ENCODE peak calls at places on chromosomes 11 and 22, in eight cellular contexts. One of them, this sample, is unnamed.

GRCh38 chr22:24706732-24707476 is 67.6 kb downstream of the PIWIL3 start:
- DNase-seq in type B pancreatic cell: no peak
- DNase-seq in prostate gland: no peak
- DNase-seq in fibroblast of mammary gland: no peak
- DNase-seq in epithelial cell of esophagus: peak
- DNase-seq in fibroblast of the aortic adventitia: no peak
- DNase-seq in RWPE2: no peak
- DNase-seq in A549: no peak
- DNase-seq in this sample: no peak

GRCh38 chr22:40526960-40527359 is 109.6 kb downstream of the MRTFA start:
- DNase-seq in prostate gland: no peak
- DNase-seq in fibroblast of mammary gland: no peak
- DNase-seq in fibroblast of the aortic adventitia: no peak
- DNase-seq in RWPE2: no peak
- DNase-seq in epithelial cell of esophagus: no peak
- DNase-seq in A549: no peak
- DNase-seq in type B pancreatic cell: no peak
- DNase-seq in this sample: no peak

GRCh38 chr11:93537767-93538261 is 5.4 kb downstream of the SMCO4 start:
- DNase-seq in type B pancreatic cell: no peak
- DNase-seq in prostate gland: peak
- DNase-seq in RWPE2: no peak
- DNase-seq in epithelial cell of esophagus: peak
- DNase-seq in A549: no peak
- DNase-seq in fibroblast of the aortic adventitia: no peak
- DNase-seq in fibroblast of mammary gland: peak
- DNase-seq in this sample: no peak

GRCh38 chr11:91133361-91133760 is 910.5 kb upstream of the CHORDC1 start:
- DNase-seq in fibroblast of mammary gland: no peak
- DNase-seq in epithelial cell of esophagus: no peak
- DNase-seq in prostate gland: no peak
- DNase-seq in A549: no peak
- DNase-seq in fibroblast of the aortic adventitia: peak
- DNase-seq in RWPE2: no peak
- DNase-seq in type B pancreatic cell: no peak
- DNase-seq in this sample: no peak

GRCh38 chr11:114285599-114285998 is 10.6 kb upstream of the NNMT start:
- DNase-seq in epithelial cell of esophagus: peak
- DNase-seq in type B pancreatic cell: no peak
- DNase-seq in fibroblast of the aortic adventitia: peak
- DNase-seq in prostate gland: no peak
- DNase-seq in A549: no peak
- DNase-seq in RWPE2: no peak
- DNase-seq in fibroblast of mammary gland: peak
- DNase-seq in this sample: no peak

GRCh38 chr22:39215430-39216142 is 29.2 kb downstream of the PDGFB start:
- DNase-seq in fibroblast of mammary gland: no peak
- DNase-seq in A549: peak
- DNase-seq in RWPE2: peak
- DNase-seq in prostate gland: no peak
- DNase-seq in epithelial cell of esophagus: no peak
- DNase-seq in fibroblast of the aortic adventitia: no peak
- DNase-seq in type B pancreatic cell: peak
- DNase-seq in this sample: peak

GRCh38 chr22:48696371-48696770 is 1131.3 kb downstream of the BRD1 start:
- DNase-seq in A549: no peak
- DNase-seq in fibroblast of the aortic adventitia: no peak
- DNase-seq in epithelial cell of esophagus: no peak
- DNase-seq in fibroblast of mammary gland: no peak
- DNase-seq in RWPE2: no peak
- DNase-seq in prostate gland: no peak
- DNase-seq in type B pancreatic cell: no peak
- DNase-seq in this sample: no peak

GRCh38 chr11:64735860-64736259 is 8.1 kb downstream of the RASGRP2 start:
- DNase-seq in epithelial cell of esophagus: no peak
- DNase-seq in fibroblast of the aortic adventitia: no peak
- DNase-seq in fibroblast of mammary gland: no peak
- DNase-seq in prostate gland: no peak
- DNase-seq in A549: no peak
- DNase-seq in RWPE2: no peak
- DNase-seq in type B pancreatic cell: no peak
- DNase-seq in this sample: no peak

GRCh38 chr11:115322553-115323203 is 181.5 kb downstream of the CADM1 start:
- DNase-seq in type B pancreatic cell: no peak
- DNase-seq in A549: no peak
- DNase-seq in RWPE2: no peak
- DNase-seq in epithelial cell of esophagus: no peak
- DNase-seq in prostate gland: no peak
- DNase-seq in fibroblast of the aortic adventitia: no peak
- DNase-seq in fibroblast of mammary gland: no peak
- DNase-seq in this sample: no peak

GRCh38 chr11:2561283-2562180 is 116.7 kb downstream of the KCNQ1 start:
- DNase-seq in epithelial cell of esophagus: no peak
- DNase-seq in A549: no peak
- DNase-seq in prostate gland: no peak
- DNase-seq in type B pancreatic cell: no peak
- DNase-seq in fibroblast of the aortic adventitia: no peak
- DNase-seq in RWPE2: peak
- DNase-seq in fibroblast of mammary gland: no peak
- DNase-seq in this sample: peak

GRCh38 chr11:95699631-95700470 is 89.7 kb downstream of the FAM76B start:
- DNase-seq in fibroblast of the aortic adventitia: peak
- DNase-seq in fibroblast of mammary gland: peak
- DNase-seq in RWPE2: no peak
- DNase-seq in A549: no peak
- DNase-seq in prostate gland: no peak
- DNase-seq in epithelial cell of esophagus: peak
- DNase-seq in type B pancreatic cell: no peak
- DNase-seq in this sample: no peak

GRCh38 chr11:43298397-43298796 is 13.4 kb upstream of the API5 start:
- DNase-seq in prostate gland: no peak
- DNase-seq in type B pancreatic cell: no peak
- DNase-seq in epithelial cell of esophagus: no peak
- DNase-seq in fibroblast of the aortic adventitia: no peak
- DNase-seq in RWPE2: no peak
- DNase-seq in fibroblast of mammary gland: no peak
- DNase-seq in A549: no peak
- DNase-seq in this sample: no peak

GRCh38 chr11:111137846-111138245 is 107.7 kb upstream of the POU2AF2 start:
- DNase-seq in A549: no peak
- DNase-seq in fibroblast of mammary gland: no peak
- DNase-seq in type B pancreatic cell: no peak
- DNase-seq in fibroblast of the aortic adventitia: no peak
- DNase-seq in epithelial cell of esophagus: no peak
- DNase-seq in RWPE2: no peak
- DNase-seq in prostate gland: peak
- DNase-seq in this sample: no peak

GRCh38 chr11:96863520-96863919 is 473.7 kb downstream of the JRKL start:
- DNase-seq in type B pancreatic cell: no peak
- DNase-seq in fibroblast of mammary gland: no peak
- DNase-seq in fibroblast of the aortic adventitia: peak
- DNase-seq in RWPE2: no peak
- DNase-seq in A549: no peak
- DNase-seq in epithelial cell of esophagus: no peak
- DNase-seq in prostate gland: no peak
- DNase-seq in this sample: no peak

GRCh38 chr22:42680648-42681047 is 31.5 kb upstream of the CYB5R3 start:
- DNase-seq in RWPE2: no peak
- DNase-seq in A549: peak
- DNase-seq in fibroblast of the aortic adventitia: peak
- DNase-seq in type B pancreatic cell: no peak
- DNase-seq in epithelial cell of esophagus: peak
- DNase-seq in fibroblast of mammary gland: peak
- DNase-seq in prostate gland: no peak
- DNase-seq in this sample: no peak

GRCh38 chr11:133518702-133519264 is 13.5 kb downstream of the OPCML start:
- DNase-seq in prostate gland: no peak
- DNase-seq in RWPE2: no peak
- DNase-seq in fibroblast of mammary gland: no peak
- DNase-seq in A549: no peak
- DNase-seq in fibroblast of the aortic adventitia: no peak
- DNase-seq in type B pancreatic cell: no peak
- DNase-seq in epithelial cell of esophagus: no peak
- DNase-seq in this sample: no peak

GRCh38 chr22:22770280-22770871 is 117.2 kb upstream of the IGLL5 start:
- DNase-seq in prostate gland: peak
- DNase-seq in type B pancreatic cell: peak
- DNase-seq in epithelial cell of esophagus: peak
- DNase-seq in fibroblast of mammary gland: peak
- DNase-seq in A549: peak
- DNase-seq in RWPE2: no peak
- DNase-seq in fibroblast of the aortic adventitia: peak
- DNase-seq in this sample: no peak

GRCh38 chr11:71213696-71214552 is 38.5 kb downstream of the SHANK2 start:
- DNase-seq in fibroblast of mammary gland: no peak
- DNase-seq in RWPE2: peak
- DNase-seq in fibroblast of the aortic adventitia: no peak
- DNase-seq in epithelial cell of esophagus: no peak
- DNase-seq in prostate gland: no peak
- DNase-seq in type B pancreatic cell: no peak
- DNase-seq in A549: no peak
- DNase-seq in this sample: peak

GRCh38 chr11:17578958-17579357 is 31.9 kb downstream of the OTOG start:
- DNase-seq in prostate gland: no peak
- DNase-seq in epithelial cell of esophagus: no peak
- DNase-seq in fibroblast of the aortic adventitia: no peak
- DNase-seq in fibroblast of mammary gland: no peak
- DNase-seq in type B pancreatic cell: peak
- DNase-seq in RWPE2: no peak
- DNase-seq in A549: no peak
- DNase-seq in this sample: no peak

DNA sequence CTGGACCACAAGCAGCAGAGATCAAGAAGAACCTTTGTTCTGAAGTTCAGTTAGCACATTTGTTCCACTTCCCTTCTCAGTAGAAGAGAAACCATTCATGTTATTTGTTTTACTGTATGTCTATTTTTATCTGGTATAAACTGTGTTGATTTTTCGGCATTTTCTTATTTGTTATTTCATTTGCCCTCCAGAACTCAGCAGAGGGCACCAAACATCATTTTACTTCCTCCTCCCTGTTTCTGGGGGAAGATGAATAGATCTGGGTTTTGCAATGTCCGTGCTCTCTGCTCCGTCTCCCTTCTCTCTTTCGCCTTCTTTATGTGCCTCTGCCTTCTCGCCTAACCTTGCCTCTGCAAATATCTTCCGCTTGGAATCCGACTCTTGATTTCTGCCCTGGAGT is 366.9 kb downstream of the NTM start:
- DNase-seq in prostate gland: no peak
- DNase-seq in A549: no peak
- DNase-seq in fibroblast of the aortic adventitia: peak
- DNase-seq in RWPE2: no peak
- DNase-seq in fibroblast of mammary gland: no peak
- DNase-seq in type B pancreatic cell: no peak
- DNase-seq in epithelial cell of esophagus: peak
- DNase-seq in this sample: no peak
- TF ChIP-seq CTCF in prostate gland: no peak
- TF ChIP-seq CTCF in A549: no peak
- TF ChIP-seq CTCF in fibroblast of the aortic adventitia: peak
- TF ChIP-seq CTCF in RWPE2: no peak
- TF ChIP-seq CTCF in fibroblast of mammary gland: peak
- TF ChIP-seq CTCF in type B pancreatic cell: no peak
- TF ChIP-seq CTCF in epithelial cell of esophagus: no peak
- TF ChIP-seq CTCF in this sample: peak

DNA sequence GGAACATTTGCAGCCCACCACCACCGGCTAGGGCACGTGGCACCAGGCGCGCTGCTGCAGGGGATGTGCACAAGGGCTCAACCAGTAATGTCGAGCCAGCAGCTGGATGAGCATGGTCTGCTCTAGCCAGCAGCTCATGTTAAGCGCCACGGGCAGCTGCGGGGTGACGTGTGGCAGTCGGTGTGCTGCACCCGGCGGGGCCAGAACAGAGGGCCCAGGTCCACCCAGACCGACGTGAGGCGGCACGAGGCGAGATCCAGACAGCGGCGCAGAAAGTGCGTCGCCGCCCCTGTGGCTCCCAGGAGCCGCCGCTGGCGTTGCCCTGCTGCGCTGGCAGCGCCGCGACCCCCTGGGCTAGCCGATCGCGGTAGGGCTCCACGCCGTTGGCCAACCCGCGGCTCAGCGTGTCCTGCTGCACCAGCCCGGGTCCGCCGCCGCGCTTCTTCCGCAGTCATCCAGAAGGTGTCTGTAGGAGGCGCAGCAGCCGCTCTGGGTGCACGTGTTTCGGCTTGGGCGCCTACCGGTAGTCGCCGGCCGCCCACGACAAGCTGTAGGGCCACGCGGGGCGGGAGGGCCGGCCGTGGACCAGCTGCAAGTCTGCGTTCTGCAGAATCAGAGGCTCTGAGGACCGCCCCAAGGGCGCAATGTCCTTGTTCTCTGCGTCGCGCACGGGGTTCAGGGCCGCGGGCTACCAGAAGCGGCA is 4.6 kb upstream of the GALR3 start:
- DNase-seq in type B pancreatic cell: no peak
- DNase-seq in fibroblast of mammary gland: peak
- DNase-seq in fibroblast of the aortic adventitia: peak
- DNase-seq in A549: no peak
- DNase-seq in prostate gland: peak
- DNase-seq in RWPE2: no peak
- DNase-seq in epithelial cell of esophagus: peak
- DNase-seq in this sample: peak
- TF ChIP-seq CTCF in type B pancreatic cell: peak
- TF ChIP-seq CTCF in fibroblast of mammary gland: no peak
- TF ChIP-seq CTCF in fibroblast of the aortic adventitia: peak
- TF ChIP-seq CTCF in A549: no peak
- TF ChIP-seq CTCF in prostate gland: no peak
- TF ChIP-seq CTCF in RWPE2: no peak
- TF ChIP-seq CTCF in epithelial cell of esophagus: peak
- TF ChIP-seq CTCF in this sample: peak

GRCh38 chr11:86918943-86919342 is 36.3 kb downstream of the FZD4 start:
- DNase-seq in RWPE2: no peak
- DNase-seq in prostate gland: no peak
- DNase-seq in epithelial cell of esophagus: no peak
- DNase-seq in A549: no peak
- DNase-seq in fibroblast of mammary gland: no peak
- DNase-seq in fibroblast of the aortic adventitia: peak
- DNase-seq in type B pancreatic cell: no peak
- DNase-seq in this sample: no peak
- TF ChIP-seq CTCF in RWPE2: no peak
- TF ChIP-seq CTCF in prostate gland: no peak
- TF ChIP-seq CTCF in epithelial cell of esophagus: no peak
- TF ChIP-seq CTCF in A549: no peak
- TF ChIP-seq CTCF in fibroblast of mammary gland: no peak
- TF ChIP-seq CTCF in fibroblast of the aortic adventitia: no peak
- TF ChIP-seq CTCF in type B pancreatic cell: no peak
- TF ChIP-seq CTCF in this sample: no peak

DNA sequence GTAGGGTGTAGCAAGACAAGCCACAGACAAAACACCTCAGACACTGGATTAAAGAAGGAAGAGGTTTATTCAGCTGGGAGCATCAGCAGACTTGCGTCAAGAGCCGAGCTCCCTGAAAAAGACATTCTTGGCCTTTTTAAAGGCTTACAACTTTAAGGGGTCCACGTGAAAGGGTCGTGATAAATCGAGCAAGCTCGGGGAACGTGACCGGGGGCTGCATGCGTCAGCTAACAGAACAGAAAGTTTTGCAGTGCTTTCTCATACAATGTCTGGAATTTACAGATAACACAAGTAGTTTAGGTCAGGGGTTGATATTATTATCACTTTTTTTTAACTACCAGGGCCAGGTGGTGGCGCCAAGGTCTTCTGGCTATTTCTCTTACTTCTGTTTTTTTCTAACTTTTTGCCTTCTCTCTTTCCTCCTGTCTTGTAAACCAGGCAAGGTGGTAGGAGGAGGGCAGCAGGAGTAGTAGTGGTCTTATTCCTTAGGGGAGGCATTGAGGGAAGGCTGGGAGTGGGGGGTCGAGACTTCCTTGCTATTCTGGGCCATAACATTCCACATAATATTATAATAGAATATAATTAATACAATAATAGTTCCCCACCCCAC is 631 bp upstream of the ALDH3B1 start:
- DNase-seq in fibroblast of mammary gland: peak
- DNase-seq in prostate gland: no peak
- DNase-seq in epithelial cell of esophagus: peak
- DNase-seq in A549: peak
- DNase-seq in RWPE2: no peak
- DNase-seq in fibroblast of the aortic adventitia: peak
- DNase-seq in type B pancreatic cell: no peak
- DNase-seq in this sample: no peak
- TF ChIP-seq CTCF in fibroblast of mammary gland: peak
- TF ChIP-seq CTCF in prostate gland: no peak
- TF ChIP-seq CTCF in epithelial cell of esophagus: peak
- TF ChIP-seq CTCF in A549: peak
- TF ChIP-seq CTCF in RWPE2: peak
- TF ChIP-seq CTCF in fibroblast of the aortic adventitia: peak
- TF ChIP-seq CTCF in type B pancreatic cell: no peak
- TF ChIP-seq CTCF in this sample: peak